ENCODE peak calls at places on chromosomes 11 and 22, in six cellular contexts. X, U, P, L, S and V are unnamed samples. For H3K4me1, the result is how much of the 10 kb centered on the place peaks cover.

GRCh38 chr11:62933285-62933684 is 12.1 kb upstream of the CHRM1 start:
- DNase-seq in X (no peak), U (no peak), P (no peak), L (no peak), S (no peak), V (no peak)

GRCh38 chr22:27794244-27794643 is 7.3 kb downstream of the MN1 start:
- DNase-seq in X (no peak), U (no peak), P (no peak), L (no peak), S (no peak), V (no peak)

GRCh38 chr11:133946541-133947297 is 10.0 kb downstream of the IGSF9B start:
- DNase-seq in X (no peak), U (no peak), P (no peak), L (no peak), S (no peak), V (peak)

GRCh38 chr11:126747315-126747714 is 253.3 kb downstream of the KIRREL3 start:
- DNase-seq in X (no peak), U (no peak), P (no peak), L (no peak), S (no peak), V (no peak)

GRCh38 chr11:42311504-42311903 is 852.1 kb upstream of the LRRC4C start:
- DNase-seq in X (no peak), U (no peak), P (no peak), L (no peak), S (peak), V (no peak)

GRCh38 chr22:24935771-24936483 is 10.6 kb downstream of the LHFPL7 start:
- DNase-seq in X (no peak), U (no peak), P (no peak), L (no peak), S (no peak), V (no peak)

GRCh38 chr11:92384807-92385206 is 160.2 kb downstream of the FAT3 start:
- DNase-seq in X (no peak), U (no peak), P (no peak), L (no peak), S (no peak), V (no peak)

GRCh38 chr11:107999759-108000455 is 8.8 kb upstream of the CUL5 start:
- DNase-seq in X (no peak), U (peak), P (no peak), L (peak), S (no peak), V (no peak)

GRCh38 chr11:114200785-114201184 is 95.4 kb upstream of the NNMT start:
- DNase-seq in X (no peak), U (no peak), P (no peak), L (no peak), S (no peak), V (no peak)

GRCh38 chr11:44506375-44507016 is 59.0 kb upstream of the CD82 start:
- DNase-seq in X (no peak), U (no peak), P (no peak), L (no peak), S (no peak), V (no peak)

GRCh38 chr11:13664351-13664750 is 4.1 kb upstream of the FAR1 start:
- DNase-seq in X (no peak), U (no peak), P (no peak), L (no peak), S (no peak), V (no peak)

GRCh38 chr11:92269021-92269420 is 44.4 kb downstream of the FAT3 start:
- DNase-seq in X (no peak), U (peak), P (no peak), L (no peak), S (no peak), V (no peak)

GRCh38 chr11:76837696-76838421 is 22.9 kb upstream of the ACER3 start:
- DNase-seq in X (no peak), U (no peak), P (no peak), L (no peak), S (no peak), V (no peak)

GRCh38 chr11:15850992-15851615 is 505.2 kb downstream of the SOX6 start:
- DNase-seq in X (no peak), U (no peak), P (no peak), L (no peak), S (no peak), V (no peak)
- H3K4me3 ChIP-seq in X (no peak), U (no peak), P (no peak), L (no peak), S (no peak), V (no peak)

GRCh38 chr11:64238999-64239398 is 1.9 kb upstream of the FKBP2 start:
- DNase-seq in X (no peak), U (no peak), P (no peak), L (peak), S (no peak), V (peak)
- H3K4me1 ChIP-seq in X (under half), U (under half), P (under half), L (under half), S (under half), V (half or more)

DNA sequence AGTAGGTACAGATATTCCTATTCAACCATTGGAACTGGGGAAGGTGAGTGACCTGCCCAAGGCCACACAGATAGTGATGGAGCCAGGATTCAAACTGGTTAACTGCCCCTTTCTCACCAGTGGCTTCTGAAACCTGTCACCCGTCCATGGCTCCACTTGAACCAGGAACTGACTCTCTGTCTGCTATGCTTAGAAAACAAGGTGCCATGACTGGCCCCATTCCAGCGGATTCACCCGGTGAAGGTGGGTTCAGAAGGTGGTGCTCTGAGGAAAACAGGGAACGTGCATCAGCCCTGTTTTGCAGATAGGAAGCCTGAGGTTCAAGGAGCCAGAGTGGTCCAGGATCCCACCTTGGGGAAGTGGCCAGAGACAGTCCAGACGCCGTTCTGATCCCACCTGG is 2.6 kb upstream of the PATZ1 start:
- DNase-seq in X (no peak), U (no peak), P (no peak), L (no peak), S (no peak), V (no peak)
- H3K4me3 ChIP-seq in X (no peak), U (no peak), P (no peak), L (no peak), S (no peak), V (no peak)

GRCh38 chr22:37224757-37225420 is 12.6 kb upstream of the SSTR3 start:
- DNase-seq in X (no peak), U (no peak), P (no peak), L (no peak), S (no peak), V (no peak)

GRCh38 chr22:37228106-37229011 is 15.7 kb downstream of the RAC2 start:
- DNase-seq in X (peak), U (peak), P (no peak), L (no peak), S (no peak), V (no peak)

GRCh38 chr22:37226087-37226486 is 13.8 kb upstream of the SSTR3 start:
- DNase-seq in X (no peak), U (no peak), P (no peak), L (no peak), S (no peak), V (no peak)

GRCh38 chr22:37225481-37225880 is 13.2 kb upstream of the SSTR3 start:
- DNase-seq in X (peak), U (no peak), P (no peak), L (peak), S (no peak), V (no peak)

DNA sequence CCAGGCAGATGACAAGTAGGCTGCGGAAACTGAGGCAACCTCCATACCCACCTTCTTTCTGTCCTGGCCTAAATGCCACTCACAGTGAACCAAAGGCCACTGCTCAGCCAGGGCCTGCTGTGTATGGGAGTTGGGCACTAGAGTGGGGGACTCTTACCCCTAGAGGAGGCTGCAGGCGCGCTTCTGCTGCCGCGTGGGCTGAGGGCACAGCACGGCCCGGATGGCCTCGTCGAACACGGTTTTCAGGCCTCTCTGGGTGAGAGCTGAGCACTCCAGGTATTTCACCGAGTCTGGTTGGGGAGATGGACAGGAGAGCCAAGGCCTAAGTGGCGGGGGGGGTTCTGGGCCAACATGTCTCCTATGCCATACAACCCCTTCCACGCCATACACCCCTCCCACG is 14.2 kb upstream of the SSTR3 start:
- DNase-seq in X (no peak), U (no peak), P (no peak), L (no peak), S (no peak), V (no peak)
- H3K4me1 ChIP-seq in X (half or more), U (under half), P (under half), L (half or more), S (under half), V (under half)

DNA sequence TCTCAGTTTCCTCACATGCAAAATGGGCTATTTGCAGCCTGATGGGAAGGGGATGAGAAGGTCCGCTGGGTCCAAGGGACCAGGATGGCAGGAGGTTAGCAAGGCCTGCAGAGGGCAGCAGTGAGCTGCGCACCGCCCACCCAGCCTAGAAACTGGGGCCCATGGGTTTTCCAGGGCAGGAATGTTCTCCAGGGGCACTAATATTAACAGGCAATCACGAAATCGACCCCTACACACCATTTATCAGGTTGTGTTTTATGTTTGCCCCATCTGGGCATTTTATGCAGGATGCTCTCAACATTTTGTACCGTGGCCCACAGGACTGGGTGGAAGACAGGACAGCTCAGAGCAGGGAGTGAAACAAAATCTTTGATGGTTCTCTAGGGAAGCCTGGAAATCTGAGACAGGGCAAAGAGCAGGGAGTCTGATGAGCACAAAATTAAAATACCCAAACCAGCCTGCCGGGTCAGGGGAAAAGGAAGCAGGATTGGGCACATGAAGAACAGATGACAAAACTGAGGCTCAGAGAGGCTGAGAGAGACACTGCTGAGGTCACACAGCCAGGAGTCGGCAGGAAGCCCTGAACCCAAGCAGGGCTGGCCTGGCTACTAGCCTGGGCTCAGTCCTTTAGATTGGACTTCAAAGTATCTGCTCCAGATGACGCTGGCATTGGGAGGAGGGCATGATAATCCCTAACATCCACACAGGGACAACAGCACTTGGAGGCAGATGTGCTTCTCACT is 1.6 kb upstream of the BCR start:
- DNase-seq in X (peak), U (peak), P (peak), L (peak), S (peak), V (peak)
- H3K4me3 ChIP-seq in X (no peak), U (no peak), P (no peak), L (no peak), S (no peak), V (no peak)

GRCh38 chr22:39469681-39470461 is 13.1 kb downstream of the MGAT3 start:
- DNase-seq in X (no peak), U (no peak), P (no peak), L (no peak), S (no peak), V (peak)

GRCh38 chr22:39469326-39469680 is 12.5 kb downstream of the MGAT3 start:
- DNase-seq in X (no peak), U (no peak), P (no peak), L (no peak), S (no peak), V (no peak)

GRCh38 chr22:39468487-39469325 is 11.9 kb downstream of the MGAT3 start:
- DNase-seq in X (no peak), U (no peak), P (no peak), L (no peak), S (no peak), V (no peak)

GRCh38 chr22:39471421-39472141 is 14.8 kb downstream of the MGAT3 start:
- DNase-seq in X (peak), U (peak), P (peak), L (no peak), S (no peak), V (no peak)

DNA sequence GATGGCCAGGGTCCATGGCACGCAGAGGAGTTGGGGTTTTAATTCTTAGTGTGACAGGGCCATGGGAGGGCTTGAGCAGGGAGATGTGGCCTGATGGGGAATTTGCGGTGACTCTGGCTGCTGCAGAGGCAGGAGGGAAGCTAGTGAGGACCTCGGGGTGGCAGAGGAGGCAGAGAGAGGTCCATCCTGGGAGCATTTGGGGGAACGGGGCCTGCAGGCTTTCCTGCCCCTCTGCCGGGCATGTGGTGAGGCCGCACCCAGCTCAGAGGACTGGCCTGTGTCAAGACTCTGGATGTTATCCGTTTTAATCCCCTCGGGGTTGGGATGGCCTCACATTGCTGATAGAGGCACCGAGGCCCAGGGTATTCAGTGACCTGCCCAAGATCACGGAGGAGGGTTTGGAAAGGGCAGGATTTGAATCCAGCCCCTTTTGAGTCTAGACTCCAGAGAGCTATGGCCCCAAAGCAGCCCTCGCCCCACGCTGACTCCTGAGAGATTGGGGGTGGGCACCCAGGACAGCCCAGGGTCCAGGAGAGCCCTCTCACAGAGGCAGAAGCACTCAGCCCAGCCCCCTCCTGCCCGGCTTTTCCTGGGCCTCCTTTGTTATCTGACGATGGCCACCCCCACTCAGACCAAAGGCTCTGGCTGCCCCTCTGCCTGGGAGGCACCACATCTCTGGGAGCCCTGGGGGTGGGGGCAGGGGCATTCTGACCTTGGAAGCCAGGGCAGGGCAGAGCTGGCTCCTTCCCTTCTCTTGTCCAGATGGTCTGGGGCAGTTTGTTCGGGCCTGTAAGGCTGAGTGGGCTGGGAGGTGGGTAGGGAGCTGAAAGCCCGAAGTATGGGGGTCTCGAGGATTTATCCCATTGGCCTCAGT is 13.9 kb downstream of the MGAT3 start:
- DNase-seq in X (no peak), U (no peak), P (no peak), L (no peak), S (no peak), V (no peak)
- H3K4me1 ChIP-seq in X (under half), U (under half), P (under half), L (half or more), S (half or more), V (under half)